ENCODE peak calls at places on chromosomes 16 and 17, in eight cellular contexts. L is GM23338, C is dorsolateral prefrontal cortex, N is pancreas, G is fibroblast of pulmonary artery, Q is AG10803, Y is Peyer's patch, O is cardiac muscle cell. D is an unnamed sample.

GRCh38 chr17:27980035-27980434 is 62.4 kb upstream of the NLK start:
- DNase-seq in C (no peak), Q (peak), Y (no peak), G (peak), N (no peak), O (no peak), L (no peak), D (peak)

GRCh38 chr17:29241015-29241963 is 5.4 kb upstream of the CRYBA1 start:
- DNase-seq in Q (peak), L (peak), C (peak), G (peak), Y (no peak), N (no peak), O (no peak), D (peak)

GRCh38 chr16:89024546-89024945 is 47.5 kb upstream of the CBFA2T3 start:
- DNase-seq in C (no peak), Y (no peak), N (no peak), Q (no peak), G (no peak), L (no peak), O (no peak), D (no peak)

GRCh38 chr16:66977341-66978113 is 10.9 kb upstream of the CES4A start:
- DNase-seq in C (peak), O (peak), N (peak), Y (peak), L (peak), Q (peak), G (peak), D (peak)

GRCh38 chr16:80804451-80805383 is at the start of gene CDYL2:
- DNase-seq in O (no peak), G (peak), L (peak), N (peak), Y (peak), Q (peak), C (no peak), D (no peak)

GRCh38 chr16:82684246-82684645 is 57.5 kb downstream of the CDH13 start:
- DNase-seq in O (no peak), N (no peak), L (no peak), Q (peak), Y (no peak), C (no peak), G (no peak), D (no peak)

GRCh38 chr17:61314368-61315078 is 85.1 kb upstream of the TBX2 start:
- DNase-seq in C (no peak), O (peak), Y (no peak), G (peak), N (no peak), Q (peak), L (no peak), D (peak)

GRCh38 chr17:77434136-77435114 is 293.7 kb downstream of the SEC14L1 start:
- DNase-seq in Q (no peak), L (no peak), C (no peak), G (no peak), O (no peak), N (no peak), Y (no peak), D (no peak)

GRCh38 chr16:88363239-88363891 is 19.4 kb upstream of the ZNF469 start:
- DNase-seq in Y (no peak), N (no peak), C (no peak), G (no peak), O (no peak), L (no peak), Q (no peak), D (no peak)

GRCh38 chr16:29994613-29995329 is 646 bp downstream of the HIRIP3 start:
- DNase-seq in C (no peak), G (peak), O (no peak), L (no peak), Y (peak), N (no peak), Q (peak), D (peak)

GRCh38 chr17:41717408-41718286 is 5.5 kb downstream of the GAST start:
- DNase-seq in N (no peak), Q (peak), G (peak), Y (no peak), L (no peak), C (no peak), O (no peak), D (no peak)

GRCh38 chr16:1291576-1291974 is 17.9 kb upstream of the UBE2I start:
- DNase-seq in N (no peak), G (no peak), L (no peak), O (no peak), Q (no peak), Y (no peak), C (no peak), D (no peak)

DNA sequence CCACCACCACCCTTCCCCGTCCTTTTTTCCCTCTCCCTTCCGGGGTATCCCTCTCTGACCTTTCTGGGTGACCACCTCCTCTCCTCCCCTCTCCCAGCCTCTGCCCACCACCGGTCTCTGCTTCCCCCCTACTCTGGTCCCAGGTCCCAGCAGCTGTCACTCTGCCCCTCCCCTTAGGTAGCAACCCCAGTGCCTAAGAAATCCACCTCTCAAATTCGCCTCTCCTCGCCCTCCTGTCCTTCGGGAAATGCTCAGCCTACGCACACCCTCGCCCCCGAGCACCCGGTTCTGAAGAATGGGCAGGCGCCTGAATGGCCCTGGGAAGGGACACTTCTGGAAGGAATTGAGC is 775 bp upstream of the SP6 start:
- DNase-seq in O (no peak), G (no peak), L (peak), N (no peak), Y (no peak), Q (no peak), C (no peak), D (no peak)
- H3K4me3 ChIP-seq in O (no peak), G (no peak), L (peak), N (no peak), Y (no peak), Q (no peak), C (no peak), D (no peak)

DNA sequence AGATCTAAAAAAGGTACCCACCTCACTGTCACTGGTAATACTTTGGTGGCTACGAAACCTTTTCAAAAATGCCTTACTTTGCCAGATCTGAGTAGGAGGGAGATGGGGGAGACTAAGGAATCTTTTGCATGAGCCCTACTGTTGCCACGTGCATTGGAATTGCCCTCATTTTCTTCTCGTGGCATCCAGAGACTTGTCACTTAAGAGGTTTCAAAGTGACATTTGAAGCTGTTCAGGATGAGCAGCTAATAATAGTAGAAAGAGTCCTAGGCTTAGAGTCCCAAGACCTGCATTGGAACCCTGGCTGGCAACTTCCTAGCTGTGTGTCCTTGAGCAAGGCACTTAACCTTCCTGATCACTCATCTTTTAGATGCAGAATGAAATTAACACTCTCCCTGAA is 43.5 kb downstream of the GPRC5B start:
- DNase-seq in Q (no peak), Y (no peak), G (no peak), N (no peak), O (no peak), L (no peak), C (no peak), D (no peak)
- TF ChIP-seq CTCF in Q (no peak), Y (no peak), G (no peak), N (no peak), O (no peak), L (no peak), C (no peak), D (no peak)

GRCh38 chr17:7580631-7581554 is 1.5 kb downstream of the CD68 start:
- DNase-seq in O (no peak), N (no peak), L (peak), Q (no peak), C (no peak), Y (no peak), G (no peak), D (no peak)

GRCh38 chr17:7576432-7576937 is 3.0 kb upstream of the CD68 start:
- DNase-seq in Q (no peak), G (no peak), N (no peak), C (no peak), Y (no peak), O (no peak), L (no peak), D (no peak)

GRCh38 chr17:7579839-7580630 is 597 bp downstream of the CD68 start:
- DNase-seq in O (no peak), Q (no peak), N (no peak), L (no peak), G (no peak), C (no peak), Y (no peak), D (no peak)

GRCh38 chr17:7577327-7578199 is 1.9 kb upstream of the CD68 start:
- DNase-seq in Q (no peak), N (no peak), G (no peak), L (no peak), Y (no peak), O (no peak), C (no peak), D (no peak)

GRCh38 chr17:7579001-7579838 is at the start of gene CD68:
- DNase-seq in G (peak), N (no peak), O (peak), C (no peak), Y (peak), Q (peak), L (peak), D (peak)
- H3K4me3 ChIP-seq in G (peak), N (no peak), O (no peak), C (peak), Y (peak), Q (peak), L (no peak), D (no peak)

GRCh38 chr17:65561394-65562205 is at the start of gene AXIN2:
- DNase-seq in Q (peak), G (peak), Y (peak), L (peak), C (peak), N (peak), O (peak), D (peak)
- TF ChIP-seq CTCF in Q (peak), G (no peak), Y (peak), L (peak), C (no peak), N (peak), O (peak), D (peak)

GRCh38 chr17:70791748-70792443 is 622.6 kb downstream of the KCNJ2 start:
- DNase-seq in N (no peak), L (peak), G (no peak), O (no peak), Q (no peak), Y (no peak), C (no peak), D (no peak)

GRCh38 chr17:70787721-70788120 is 618.4 kb downstream of the KCNJ2 start:
- DNase-seq in N (no peak), G (no peak), C (no peak), L (no peak), O (no peak), Y (no peak), Q (no peak), D (no peak)
- H3K4me3 ChIP-seq in N (no peak), G (no peak), C (no peak), L (no peak), O (no peak), Y (no peak), Q (no peak), D (no peak)

GRCh38 chr17:59558953-59559352 is 6.5 kb upstream of the DHX40 start:
- DNase-seq in N (no peak), O (peak), Q (peak), G (peak), Y (no peak), C (no peak), L (peak), D (peak)
- TF ChIP-seq CTCF in N (no peak), O (peak), Q (peak), G (peak), Y (peak), C (peak), L (peak), D (peak)

DNA sequence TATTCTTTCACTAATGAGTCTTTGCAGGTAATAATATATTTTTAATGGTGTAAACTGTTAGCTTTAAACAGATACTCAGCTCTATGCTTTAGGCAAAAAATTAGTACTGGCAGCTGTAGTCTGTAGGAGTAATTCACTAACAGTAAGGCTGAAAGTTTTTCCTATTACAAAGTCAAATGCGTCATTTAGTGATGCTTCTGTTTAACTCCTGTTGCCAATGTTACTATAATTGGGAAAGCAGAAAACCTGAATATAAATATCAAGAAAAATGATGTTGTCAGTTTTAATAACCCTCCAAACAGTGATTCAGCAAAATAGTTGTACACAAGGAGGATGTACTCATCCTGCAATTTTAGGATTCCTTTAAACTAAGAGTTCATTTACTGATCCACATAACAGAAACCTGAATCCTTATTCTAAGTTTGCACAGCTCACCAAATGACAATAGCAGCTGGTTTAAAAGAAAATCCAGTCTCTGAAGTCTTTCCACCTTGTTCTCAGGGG is 4.3 kb downstream of the CDR2 start:
- DNase-seq in C (no peak), Q (peak), O (no peak), G (peak), L (no peak), N (no peak), Y (no peak), D (no peak)
- H3K4me3 ChIP-seq in C (no peak), Q (peak), O (no peak), G (no peak), L (no peak), N (no peak), Y (no peak), D (no peak)